ENCODE peak calls at places on chromosomes 13 and 19, in eight cellular contexts. Y, T, N, K, D, X, E and Z are unnamed samples.

GRCh38 chr19:10848208-10848843 is at the start of gene C19orf38:
- DNase-seq in X (no peak), N (no peak), D (no peak), K (no peak), T (no peak), Y (no peak), E (no peak), Z (no peak)

GRCh38 chr19:32581704-32582164 is 744 bp downstream of the PDCD5 start:
- DNase-seq in X (peak), Y (peak), N (no peak), K (peak), E (peak), T (no peak), D (peak), Z (peak)

GRCh38 chr13:30551194-30551593 is 66.5 kb upstream of the USPL1 start:
- DNase-seq in D (no peak), Y (peak), K (peak), T (no peak), N (no peak), X (peak), E (no peak), Z (peak)

GRCh38 chr13:78604782-78605611 is 1.6 kb upstream of the POU4F1 start:
- DNase-seq in Y (peak), X (no peak), E (no peak), K (no peak), T (no peak), D (peak), N (peak), Z (no peak)

GRCh38 chr19:39307822-39308530 is 11.8 kb downstream of the IFNL1 start:
- DNase-seq in N (no peak), Y (no peak), K (no peak), D (peak), E (no peak), T (no peak), X (no peak), Z (no peak)

GRCh38 chr19:44645407-44646048 is 1.8 kb downstream of the PVR start:
- DNase-seq in K (no peak), D (no peak), N (no peak), Y (no peak), E (no peak), X (no peak), T (no peak), Z (no peak)

GRCh38 chr19:27672309-27673047 is 1540.5 kb downstream of the UQCRFS1 start:
- DNase-seq in D (no peak), N (no peak), E (no peak), K (no peak), Y (no peak), X (no peak), T (no peak), Z (no peak)

GRCh38 chr19:289651-290538 is 1.3 kb downstream of the PLPP2 start:
- DNase-seq in N (no peak), X (peak), Y (peak), T (peak), D (peak), E (peak), K (peak), Z (peak)

GRCh38 chr19:4038057-4038456 is 28.6 kb downstream of the ZBTB7A start:
- DNase-seq in E (no peak), N (no peak), X (no peak), T (no peak), Y (no peak), D (no peak), K (no peak), Z (no peak)

GRCh38 chr19:33024398-33024797 is 40.3 kb downstream of the RHPN2 start:
- DNase-seq in T (no peak), D (no peak), N (no peak), X (no peak), E (no peak), K (no peak), Y (no peak), Z (no peak)

GRCh38 chr13:84296386-84296785 is 414.1 kb upstream of the SLITRK1 start:
- DNase-seq in Y (no peak), N (no peak), T (no peak), K (no peak), E (no peak), D (no peak), X (no peak), Z (no peak)

GRCh38 chr13:114282143-114282685 is 813 bp downstream of the UPF3A start:
- DNase-seq in Y (peak), X (peak), T (no peak), N (peak), D (peak), E (peak), K (peak), Z (peak)

GRCh38 chr19:55812449-55812848 is 19.4 kb downstream of the NLRP11 start:
- DNase-seq in N (no peak), X (no peak), K (no peak), Y (no peak), D (no peak), E (no peak), T (no peak), Z (no peak)

GRCh38 chr19:1140673-1141072 is 33.4 kb downstream of the SBNO2 start:
- DNase-seq in D (no peak), N (no peak), T (no peak), E (no peak), Y (no peak), K (no peak), X (no peak), Z (no peak)

GRCh38 chr13:99124695-99125334 is 75.8 kb upstream of the UBAC2 start:
- DNase-seq in X (peak), N (no peak), K (no peak), Y (peak), E (no peak), T (no peak), D (no peak), Z (peak)

GRCh38 chr19:18173054-18173571 is 500 bp upstream of the IFI30 start:
- DNase-seq in T (no peak), Y (peak), X (no peak), K (peak), E (no peak), N (no peak), D (peak), Z (no peak)

GRCh38 chr19:3665681-3666544 is 34.4 kb downstream of the PIP5K1C start:
- DNase-seq in X (no peak), K (peak), Y (no peak), E (peak), D (peak), T (peak), N (peak), Z (peak)

GRCh38 chr19:19321143-19321577 is 531 bp downstream of the MAU2 start:
- DNase-seq in K (peak), D (peak), N (peak), X (peak), T (no peak), E (peak), Y (peak), Z (peak)